ENCODE peak calls at places on chromosomes 5 and 9, in seven cellular contexts. Y, Q, P, D, F, O and E are unnamed samples.

GRCh38 chr9:89154651-89155336 is 23.8 kb downstream of the SHC3 start:
- DNase-seq in Y (peak), Q (no peak), P (no peak), D (peak), F (peak), O (peak), E (no peak)

GRCh38 chr9:124708070-124708469 is 63.0 kb downstream of the NR6A1 start:
- DNase-seq in Y (no peak), Q (no peak), P (no peak), D (no peak), F (no peak), O (no peak), E (no peak)

GRCh38 chr9:121858788-121859187 is 207.4 kb downstream of the DAB2IP start:
- DNase-seq in Y (no peak), Q (no peak), P (no peak), D (no peak), F (no peak), O (no peak), E (peak)

GRCh38 chr5:97266576-97266975 is 83.5 kb upstream of the RIOK2 start:
- DNase-seq in Y (peak), Q (peak), P (no peak), D (no peak), F (no peak), O (peak), E (no peak)

GRCh38 chr9:36456480-36457115 is 56.5 kb upstream of the RNF38 start:
- DNase-seq in Y (no peak), Q (no peak), P (no peak), D (no peak), F (no peak), O (no peak), E (no peak)

GRCh38 chr9:120571443-120572257 is 8.3 kb downstream of the CDK5RAP2 start:
- DNase-seq in Y (peak), Q (peak), P (no peak), D (no peak), F (no peak), O (peak), E (no peak)

GRCh38 chr9:21070887-21071286 is 6.9 kb downstream of the IFNB1 start:
- DNase-seq in Y (no peak), Q (no peak), P (no peak), D (no peak), F (no peak), O (no peak), E (no peak)

GRCh38 chr9:20526500-20527319 is 95.6 kb downstream of the MLLT3 start:
- DNase-seq in Y (no peak), Q (no peak), P (no peak), D (no peak), F (no peak), O (no peak), E (no peak)

GRCh38 chr5:173283318-173284288 is 44.6 kb downstream of the STC2 start:
- DNase-seq in Y (no peak), Q (peak), P (peak), D (no peak), F (peak), O (peak), E (peak)

GRCh38 chr5:142422426-142422825 is 97.6 kb upstream of the SPRY4 start:
- DNase-seq in Y (peak), Q (no peak), P (no peak), D (no peak), F (no peak), O (peak), E (no peak)

GRCh38 chr9:123157216-123157615 is 111.2 kb downstream of the STRBP start:
- DNase-seq in Y (no peak), Q (no peak), P (no peak), D (no peak), F (no peak), O (peak), E (no peak)

GRCh38 chr5:110790673-110791072 is 51.9 kb downstream of the SLC25A46 start:
- DNase-seq in Y (peak), Q (no peak), P (no peak), D (no peak), F (no peak), O (peak), E (no peak)

GRCh38 chr9:76756273-76756650 is 8.0 kb upstream of the PCA3 start:
- DNase-seq in Y (no peak), Q (no peak), P (no peak), D (no peak), F (no peak), O (peak), E (no peak)

GRCh38 chr9:107190031-107190935 is 92.8 kb upstream of the RAD23B start:
- DNase-seq in Y (no peak), Q (no peak), P (no peak), D (peak), F (no peak), O (peak), E (no peak)

GRCh38 chr5:6377121-6377520 is 1.2 kb downstream of the MED10 start:
- DNase-seq in Y (no peak), Q (no peak), P (no peak), D (no peak), F (no peak), O (peak), E (no peak)

GRCh38 chr5:28414619-28415018 is 1376.2 kb upstream of the CDH9 start:
- DNase-seq in Y (no peak), Q (no peak), P (no peak), D (no peak), F (no peak), O (no peak), E (no peak)

GRCh38 chr5:154794525-154795234 is 39.5 kb downstream of the LARP1 start:
- DNase-seq in Y (peak), Q (no peak), P (no peak), D (no peak), F (no peak), O (no peak), E (no peak)

GRCh38 chr5:54547711-54548250 is 30.2 kb downstream of the SNX18 start:
- DNase-seq in Y (peak), Q (peak), P (no peak), D (no peak), F (no peak), O (peak), E (no peak)

GRCh38 chr5:1031306-1031959 is 22.8 kb downstream of the NKD2 start:
- DNase-seq in Y (no peak), Q (peak), P (no peak), D (no peak), F (no peak), O (no peak), E (no peak)

GRCh38 chr9:88973281-88974045 is 17.8 kb upstream of the S1PR3 start:
- DNase-seq in Y (no peak), Q (no peak), P (peak), D (no peak), F (no peak), O (no peak), E (no peak)

GRCh38 chr5:23684103-23684502 is 176.7 kb downstream of the PRDM9 start:
- DNase-seq in Y (no peak), Q (no peak), P (no peak), D (no peak), F (no peak), O (no peak), E (no peak)

GRCh38 chr5:111237470-111237869 is 13.3 kb downstream of the CAMK4 start:
- DNase-seq in Y (no peak), Q (no peak), P (no peak), D (no peak), F (no peak), O (peak), E (no peak)

GRCh38 chr9:113516840-113517577 is 53.5 kb downstream of the RGS3 start:
- DNase-seq in Y (no peak), Q (no peak), P (no peak), D (no peak), F (no peak), O (no peak), E (peak)

GRCh38 chr9:113584728-113585442 is 121.4 kb downstream of the RGS3 start:
- DNase-seq in Y (no peak), Q (no peak), P (no peak), D (no peak), F (no peak), O (no peak), E (no peak)

GRCh38 chr5:54995168-54995567 is 9.8 kb upstream of the ESM1 start:
- DNase-seq in Y (no peak), Q (no peak), P (no peak), D (no peak), F (no peak), O (no peak), E (no peak)

GRCh38 chr5:170436335-170436734 is 47.2 kb upstream of the KCNMB1 start:
- DNase-seq in Y (no peak), Q (no peak), P (peak), D (no peak), F (no peak), O (no peak), E (no peak)

GRCh38 chr9:78788101-78788500 is 491.2 kb downstream of the PSAT1 start:
- DNase-seq in Y (no peak), Q (no peak), P (no peak), D (no peak), F (no peak), O (no peak), E (no peak)

GRCh38 chr9:33153666-33154065 is 13.5 kb downstream of the B4GALT1 start:
- DNase-seq in Y (no peak), Q (no peak), P (no peak), D (no peak), F (no peak), O (no peak), E (no peak)

GRCh38 chr5:122776143-122776542 is 1.3 kb downstream of the SNX2 start:
- DNase-seq in Y (no peak), Q (no peak), P (no peak), D (no peak), F (no peak), O (no peak), E (no peak)

GRCh38 chr5:72035831-72036230 is 71.4 kb upstream of the MAP1B start:
- DNase-seq in Y (no peak), Q (no peak), P (no peak), D (no peak), F (no peak), O (no peak), E (no peak)

GRCh38 chr9:96554801-96555566 is 64.7 kb downstream of the CDC14B start:
- DNase-seq in Y (no peak), Q (no peak), P (no peak), D (no peak), F (no peak), O (peak), E (no peak)

GRCh38 chr5:29852329-29852728 is 1341.2 kb upstream of the CDH6 start:
- DNase-seq in Y (no peak), Q (no peak), P (no peak), D (no peak), F (no peak), O (no peak), E (no peak)

GRCh38 chr5:38996123-38996522 is 78.1 kb downstream of the RICTOR start:
- DNase-seq in Y (no peak), Q (no peak), P (no peak), D (no peak), F (no peak), O (no peak), E (no peak)

GRCh38 chr5:89377752-89378455 is 494.9 kb upstream of the MEF2C start:
- DNase-seq in Y (no peak), Q (no peak), P (no peak), D (no peak), F (no peak), O (peak), E (no peak)

GRCh38 chr9:117300686-117301085 is 114.2 kb downstream of the ASTN2 start:
- DNase-seq in Y (no peak), Q (no peak), P (no peak), D (no peak), F (no peak), O (no peak), E (no peak)

GRCh38 chr5:129547137-129547536 is 87.0 kb downstream of the ADAMTS19 start:
- DNase-seq in Y (no peak), Q (no peak), P (no peak), D (no peak), F (no peak), O (no peak), E (no peak)

GRCh38 chr5:129541648-129542251 is 81.7 kb downstream of the ADAMTS19 start:
- DNase-seq in Y (no peak), Q (no peak), P (no peak), D (no peak), F (peak), O (peak), E (no peak)
- TF ChIP-seq CTCF in Y (no peak), Q (no peak), P (peak), D (peak), F (peak), O (peak), E (no peak)

GRCh38 chr5:126836778-126837177 is 59.8 kb downstream of the LMNB1 start:
- DNase-seq in Y (no peak), Q (no peak), P (no peak), D (no peak), F (no peak), O (no peak), E (no peak)

GRCh38 chr5:126837242-126837641 is 60.3 kb downstream of the LMNB1 start:
- DNase-seq in Y (no peak), Q (no peak), P (no peak), D (no peak), F (no peak), O (no peak), E (no peak)

GRCh38 chr5:126837907-126838539 is 61.1 kb downstream of the LMNB1 start:
- DNase-seq in Y (no peak), Q (no peak), P (no peak), D (no peak), F (no peak), O (peak), E (no peak)
- TF ChIP-seq CTCF in Y (peak), Q (peak), P (peak), D (no peak), F (no peak), O (peak), E (no peak)

DNA sequence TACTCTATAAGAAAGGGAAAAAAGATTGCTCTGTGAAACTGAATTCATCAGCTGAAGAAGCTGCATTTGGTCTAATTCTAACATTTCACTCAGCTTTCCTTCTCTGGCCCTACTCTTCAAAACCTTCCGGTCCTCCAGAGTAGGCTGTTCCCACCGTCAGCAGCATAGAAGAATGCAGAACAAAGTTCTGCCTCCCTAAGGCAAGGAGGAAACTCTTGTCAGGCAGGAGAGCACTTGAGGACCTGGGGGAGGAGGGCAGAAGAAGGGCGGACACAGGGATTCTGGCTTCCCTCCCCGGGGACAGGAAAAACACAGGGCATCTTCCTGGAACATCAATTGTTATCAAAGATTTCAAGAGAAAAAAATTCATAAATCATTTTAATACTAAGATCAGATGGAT is 69.2 kb upstream of the SHB start:
- DNase-seq in Y (no peak), Q (no peak), P (no peak), D (no peak), F (no peak), O (no peak), E (no peak)
- TF ChIP-seq CTCF in Y (no peak), Q (no peak), P (no peak), D (no peak), F (no peak), O (no peak), E (no peak)

GRCh38 chr9:12702160-12702758 is 9.1 kb downstream of the TYRP1 start:
- DNase-seq in Y (peak), Q (no peak), P (no peak), D (no peak), F (peak), O (peak), E (no peak)
- TF ChIP-seq CTCF in Y (peak), Q (peak), P (peak), D (peak), F (peak), O (peak), E (no peak)

GRCh38 chr5:163079618-163080017 is 357.8 kb upstream of the CCNG1 start:
- DNase-seq in Y (no peak), Q (no peak), P (no peak), D (no peak), F (no peak), O (no peak), E (no peak)
- TF ChIP-seq CTCF in Y (no peak), Q (no peak), P (peak), D (peak), F (peak), O (peak), E (no peak)

GRCh38 chr5:153782589-153783238 is 256.0 kb downstream of the FAM114A2 start:
- DNase-seq in Y (no peak), Q (no peak), P (no peak), D (no peak), F (no peak), O (no peak), E (no peak)
- TF ChIP-seq CTCF in Y (no peak), Q (no peak), P (no peak), D (no peak), F (no peak), O (no peak), E (no peak)

DNA sequence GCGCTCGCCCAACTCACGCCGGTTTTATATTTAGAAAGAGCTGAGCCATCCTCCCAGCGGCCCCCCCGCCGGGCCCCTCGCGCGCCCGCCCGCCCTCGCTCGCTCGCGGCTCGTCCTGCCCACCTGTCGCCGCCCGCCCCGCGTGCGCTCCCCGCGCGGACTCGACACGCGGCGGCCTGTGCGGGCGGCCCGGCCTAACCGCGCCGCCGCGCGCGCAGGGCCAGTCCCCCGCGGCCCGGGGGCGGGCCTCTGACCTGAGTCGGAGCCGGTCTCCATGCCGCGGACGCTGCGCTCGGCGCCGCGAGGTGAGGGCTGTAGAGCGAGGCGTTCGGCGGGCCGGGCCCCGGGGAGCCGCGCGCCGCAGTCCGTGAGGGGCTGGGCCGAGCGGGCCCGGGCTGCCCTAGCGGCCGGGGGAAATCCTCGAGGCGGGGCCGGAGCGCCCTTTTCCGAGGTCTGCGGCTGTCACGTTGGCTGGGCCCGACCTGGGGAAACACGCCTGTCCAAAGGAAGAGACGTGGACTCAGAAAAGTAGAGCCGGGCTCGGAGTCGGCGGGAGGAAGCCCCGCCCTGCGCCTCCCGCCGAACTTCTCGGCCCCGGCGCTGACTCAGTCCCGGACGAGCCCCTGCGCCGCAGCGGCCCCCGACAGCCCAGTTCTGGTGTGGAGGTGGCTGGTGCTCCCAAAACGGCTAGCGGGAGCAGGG is at the start of gene ECPAS:
- DNase-seq in Y (peak), Q (peak), P (peak), D (no peak), F (peak), O (peak), E (peak)
- TF ChIP-seq CTCF in Y (no peak), Q (peak), P (no peak), D (no peak), F (no peak), O (no peak), E (no peak)

DNA sequence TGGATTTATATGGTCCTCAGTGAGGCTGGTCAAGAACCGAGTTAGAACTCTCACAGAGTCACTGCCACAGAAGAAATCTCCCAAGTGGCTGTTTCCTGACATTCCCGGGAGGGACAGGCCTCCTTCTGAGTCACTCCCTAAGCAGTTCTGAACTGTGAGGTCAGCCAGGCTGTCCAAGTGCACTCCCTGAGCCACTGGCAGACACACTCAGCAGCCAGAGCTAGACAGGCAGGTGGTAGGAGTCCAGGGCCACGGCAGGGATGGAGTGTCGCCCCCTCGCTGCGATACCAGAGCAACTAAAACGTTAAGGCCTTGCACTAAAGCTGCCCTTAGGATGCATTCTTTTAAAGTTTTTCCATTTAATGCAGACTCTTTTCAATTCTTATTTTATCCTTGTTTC is 3.4 kb downstream of the IL4 start:
- DNase-seq in Y (peak), Q (no peak), P (peak), D (peak), F (peak), O (peak), E (no peak)
- TF ChIP-seq CTCF in Y (peak), Q (no peak), P (no peak), D (peak), F (peak), O (peak), E (no peak)

GRCh38 chr5:171437286-171437821 is 17.9 kb downstream of the FGF18 start:
- DNase-seq in Y (no peak), Q (no peak), P (no peak), D (no peak), F (no peak), O (no peak), E (no peak)
- TF ChIP-seq CTCF in Y (no peak), Q (no peak), P (peak), D (no peak), F (no peak), O (no peak), E (no peak)

GRCh38 chr5:147348046-147348445 is 113.2 kb downstream of the STK32A start:
- DNase-seq in Y (no peak), Q (no peak), P (no peak), D (no peak), F (no peak), O (peak), E (no peak)

GRCh38 chr5:147344861-147345260 is 110.0 kb downstream of the STK32A start:
- DNase-seq in Y (no peak), Q (no peak), P (no peak), D (no peak), F (no peak), O (no peak), E (no peak)

GRCh38 chr5:147341382-147341781 is 106.6 kb downstream of the STK32A start:
- DNase-seq in Y (no peak), Q (no peak), P (no peak), D (no peak), F (no peak), O (no peak), E (no peak)

GRCh38 chr5:147349241-147349640 is 114.4 kb downstream of the STK32A start:
- DNase-seq in Y (no peak), Q (no peak), P (no peak), D (no peak), F (no peak), O (no peak), E (no peak)

DNA sequence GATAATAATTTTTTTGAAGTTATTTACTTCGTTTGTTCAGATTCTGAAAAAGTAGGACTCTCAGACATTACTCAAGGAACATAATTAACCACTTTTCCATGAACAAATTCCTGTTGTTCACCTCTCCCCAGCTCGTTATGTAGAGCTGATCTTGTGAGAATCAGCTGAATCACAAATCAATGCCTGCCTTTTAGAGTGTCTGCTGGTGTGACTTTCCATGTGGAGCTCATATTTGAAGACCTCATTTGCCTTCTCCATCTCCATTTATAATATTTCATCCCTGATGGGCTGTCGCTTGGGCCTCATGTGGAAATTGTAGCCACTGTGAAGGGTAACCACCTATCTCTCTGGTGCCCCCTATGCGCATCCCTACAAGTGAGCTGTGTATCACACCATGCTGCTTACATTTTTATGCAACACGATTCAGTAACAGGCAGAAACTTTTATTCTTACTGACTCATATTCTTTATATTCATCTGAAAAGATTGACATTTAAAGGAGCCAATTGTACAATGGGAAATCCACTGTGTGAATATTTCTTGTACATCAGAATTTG is 111.3 kb downstream of the STK32A start:
- DNase-seq in Y (no peak), Q (no peak), P (no peak), D (no peak), F (no peak), O (peak), E (no peak)
- TF ChIP-seq CTCF in Y (peak), Q (no peak), P (no peak), D (peak), F (peak), O (no peak), E (no peak)